ENCODE peak calls at places on chromosomes 6 and 20, in five cellular contexts. M is HCT116, I is HepG2, Y is K562, C is GM12878. V is an unnamed sample.

GRCh38 chr6:46265373-46265772 is 94.6 kb upstream of the ENPP5 start:
- DNase-seq in Y (no peak), I (no peak), M (no peak), C (no peak), V (no peak)

GRCh38 chr20:63327229-63327745 is 33.9 kb downstream of the CHRNA4 start:
- DNase-seq in Y (no peak), I (no peak), M (no peak), C (no peak), V (no peak)

GRCh38 chr20:18284805-18285533 is 3.4 kb upstream of the ZNF133 start:
- DNase-seq in C (no peak), Y (no peak), I (no peak), M (no peak), V (no peak)

GRCh38 chr6:149334201-149334600 is 16.7 kb downstream of the TAB2 start:
- DNase-seq in C (no peak), M (no peak), Y (no peak), I (no peak), V (no peak)

GRCh38 chr6:139655783-139656705 is 281.6 kb upstream of the CITED2 start:
- DNase-seq in I (peak; percentile 14), C (no peak), Y (peak; percentile 32), M (peak; percentile 23), V (no peak)

GRCh38 chr6:34546551-34547321 is 9.4 kb downstream of the SPDEF start:
- DNase-seq in Y (no peak), M (no peak), C (no peak), I (no peak), V (no peak)

GRCh38 chr20:703010-703409 is 27.4 kb upstream of the SCRT2 start:
- DNase-seq in Y (no peak), C (no peak), M (no peak), I (no peak), V (no peak)

GRCh38 chr20:35200255-35200654 is 26.2 kb upstream of the MMP24 start:
- DNase-seq in I (no peak), C (no peak), M (no peak), Y (no peak), V (no peak)

GRCh38 chr6:88380083-88380482 is 213.9 kb upstream of the CNR1 start:
- DNase-seq in C (no peak), I (no peak), M (no peak), Y (no peak), V (no peak)

GRCh38 chr6:151765444-151765886 is 42.0 kb upstream of the ESR1 start:
- DNase-seq in M (peak; percentile 64), Y (peak; percentile 61), C (no peak), I (peak; percentile 79), V (no peak)

GRCh38 chr20:4613718-4614620 is 107.7 kb upstream of the PRND start:
- DNase-seq in I (peak; percentile 66), M (peak; percentile 54), Y (peak; percentile 29), C (peak; percentile 38), V (no peak)

GRCh38 chr20:38315290-38315966 is 11.5 kb downstream of the BPI start:
- DNase-seq in I (no peak), M (no peak), Y (no peak), C (no peak), V (no peak)

GRCh38 chr6:87829622-87830121 is 127.6 kb upstream of the AKIRIN2 start:
- DNase-seq in Y (no peak), M (no peak), C (no peak), I (no peak), V (no peak)

GRCh38 chr6:158835616-158836221 is 16.6 kb upstream of the EZR start:
- DNase-seq in I (peak; percentile 40), C (no peak), Y (peak; percentile 79), M (no peak), V (no peak)

GRCh38 chr6:157693867-157694266 is 129.2 kb upstream of the SNX9 start:
- DNase-seq in I (no peak), M (no peak), C (no peak), Y (no peak), V (no peak)

GRCh38 chr6:63839485-63839884 is 203.9 kb downstream of the PHF3 start:
- DNase-seq in C (no peak), I (no peak), Y (no peak), M (no peak), V (no peak)

GRCh38 chr6:37173573-37174195 is 3.7 kb downstream of the PIM1 start:
- DNase-seq in Y (no peak), I (no peak), M (no peak), C (no peak), V (no peak)

GRCh38 chr6:13454286-13455221 is 32.8 kb downstream of the GFOD1 start:
- DNase-seq in Y (no peak), I (no peak), C (peak; percentile 56), M (no peak), V (no peak)

GRCh38 chr20:4573564-4574355 is 147.9 kb upstream of the PRND start:
- DNase-seq in Y (no peak), M (no peak), C (no peak), I (no peak), V (no peak)

GRCh38 chr6:67285770-67286495 is 1349.1 kb upstream of the ADGRB3 start:
- DNase-seq in Y (no peak), C (no peak), M (no peak), I (no peak), V (no peak)

GRCh38 chr6:159467473-159468041 is 225.5 kb downstream of the SOD2 start:
- DNase-seq in I (no peak), C (peak; percentile 15), Y (no peak), M (no peak), V (no peak)

GRCh38 chr20:57651977-57652864 is 32.0 kb upstream of the ZBP1 start:
- DNase-seq in I (no peak), M (no peak), C (no peak), Y (no peak), V (no peak)

GRCh38 chr6:43771210-43771857 is 1.3 kb downstream of the VEGFA start:
- DNase-seq in M (no peak), Y (peak; percentile 87), I (peak; percentile 79), C (no peak), V (peak; percentile 66)

GRCh38 chr6:1745814-1746213 is 136.1 kb downstream of the FOXC1 start:
- DNase-seq in I (no peak), C (no peak), M (no peak), Y (no peak), V (no peak)

GRCh38 chr6:56706981-56707726 is 64.5 kb upstream of the DST start:
- DNase-seq in I (no peak), M (no peak), C (no peak), Y (no peak), V (no peak)

GRCh38 chr6:104940881-104941693 is 15.8 kb upstream of the LIN28B start:
- DNase-seq in M (no peak), Y (peak; percentile 80), C (no peak), I (peak; percentile 43), V (no peak)

GRCh38 chr6:148395583-148396101 is 53.0 kb downstream of the SASH1 start:
- DNase-seq in M (no peak), Y (no peak), I (no peak), C (no peak), V (no peak)

GRCh38 chr6:130393306-130393705 is 27.5 kb downstream of the TMEM200A start:
- DNase-seq in Y (no peak), C (no peak), M (no peak), I (no peak), V (no peak)

GRCh38 chr6:52108128-52108527 is 20.7 kb upstream of the PKHD1 start:
- DNase-seq in C (no peak), Y (no peak), I (no peak), M (no peak), V (no peak)

GRCh38 chr6:28719275-28719940 is 193.7 kb downstream of the GPX5 start:
- DNase-seq in Y (peak; percentile 57), C (no peak), M (peak; percentile 67), I (peak; percentile 35), V (no peak)

GRCh38 chr20:20495719-20496474 is 128.0 kb downstream of the INSM1 start:
- DNase-seq in C (no peak), M (no peak), I (no peak), Y (no peak), V (no peak)

GRCh38 chr6:38797391-38797790 is 82.3 kb downstream of the DNAH8 start:
- DNase-seq in Y (no peak), M (no peak), I (no peak), C (no peak), V (no peak)

GRCh38 chr6:64170326-64170725 is 534.7 kb downstream of the PHF3 start:
- DNase-seq in M (no peak), Y (no peak), I (no peak), C (no peak), V (no peak)

GRCh38 chr20:54176610-54177009 is 2.8 kb upstream of the CYP24A1 start:
- DNase-seq in Y (no peak), M (no peak), C (no peak), I (no peak), V (no peak)

GRCh38 chr6:17423018-17423417 is 29.6 kb downstream of the CAP2 start:
- DNase-seq in I (no peak), Y (no peak), M (no peak), C (no peak), V (no peak)

GRCh38 chr20:57991211-57991841 is 237.1 kb downstream of the ANKRD60 start:
- DNase-seq in Y (no peak), C (no peak), M (no peak), I (no peak), V (peak; percentile 7)

GRCh38 chr20:49700411-49701185 is 13.1 kb downstream of the B4GALT5 start:
- DNase-seq in C (no peak), M (peak; percentile 71), Y (no peak), I (peak; percentile 69), V (no peak)
- TF ChIP-seq CEBPB in C (no peak), M (peak; percentile 86), Y (peak; percentile 58), I (peak; percentile 67), V (no peak)

DNA sequence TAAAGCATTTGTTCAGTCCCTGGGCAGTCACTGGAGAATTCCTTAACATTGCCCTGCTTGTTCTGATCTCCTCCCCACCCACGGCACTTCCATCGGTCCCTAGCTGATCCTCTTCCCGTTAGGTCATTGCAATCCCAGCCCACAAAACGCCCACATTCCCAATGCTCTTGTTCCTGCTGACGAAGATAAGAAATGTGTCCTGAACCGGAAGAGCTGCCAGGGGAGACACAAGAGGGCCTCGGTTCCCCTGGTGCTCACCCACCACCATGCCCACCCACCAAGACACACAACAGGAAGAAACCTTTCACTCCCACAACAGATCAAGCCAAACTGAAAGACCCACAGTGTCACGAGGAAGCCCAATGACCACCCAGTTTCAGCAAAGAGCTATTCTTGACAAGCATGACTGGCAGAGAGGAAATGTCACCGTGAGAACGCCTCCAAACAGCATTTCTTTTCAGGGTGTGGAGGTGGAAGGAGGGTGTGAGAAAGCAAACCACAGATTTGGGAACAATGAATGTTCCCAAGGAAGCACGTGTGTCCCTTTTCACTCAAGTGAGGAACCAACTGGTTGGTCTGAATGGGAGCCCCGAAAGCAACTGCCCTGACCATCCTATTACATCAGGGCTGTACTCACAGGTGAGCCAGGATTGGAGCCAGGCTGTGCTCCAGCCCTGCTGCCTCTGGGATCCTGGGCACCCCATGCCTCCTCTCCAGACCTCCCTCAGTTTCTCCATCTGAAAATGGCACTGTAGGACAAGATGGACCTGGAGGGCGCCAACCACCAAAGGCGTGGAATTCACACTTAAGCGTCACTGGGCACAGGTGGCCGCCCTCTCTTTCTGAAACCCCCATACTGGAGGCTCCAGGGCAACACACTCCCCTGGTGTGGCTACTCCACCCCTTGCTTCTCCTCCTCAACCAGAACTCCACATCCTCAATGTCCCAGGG is 97.5 kb downstream of the ZMYND8 start:
- DNase-seq in M (no peak), Y (no peak), C (peak; percentile 98), I (no peak), V (no peak)
- TF ChIP-seq POLR2AphosphoS5 in M (no peak), Y (peak; percentile 8), C (no peak), I (peak; percentile 14), V (no peak)

GRCh38 chr20:59994697-59995122 is 36.5 kb downstream of the CDH26 start:
- DNase-seq in I (no peak), C (no peak), Y (peak; percentile 48), M (peak; percentile 55), V (peak; percentile 86)
- TF ChIP-seq MAX in I (no peak), C (no peak), Y (no peak), M (no peak), V (no peak)

GRCh38 chr20:45138451-45139300 is 14.4 kb upstream of the WFDC12 start:
- DNase-seq in Y (peak; percentile 83), M (peak; percentile 21), I (peak; percentile 34), C (no peak), V (peak; percentile 99)
- TF ChIP-seq CEBPB in Y (no peak), M (no peak), I (no peak), C (no peak), V (no peak)

V was measured in H1.